ENCODE peak calls at places on chromosomes 12 and 14, in ten cellular contexts. J is heart right ventricle, H is cardiac muscle cell, R is transverse colon, L is astrocyte, N is mammary epithelial cell, Q is mesendoderm, G is ovary, A is tibial artery, C is Panc1. Z is an unnamed sample. For H3K27me3, the result is how much of the 10 kb centered on the place peaks cover.

GRCh38 chr12:54360717-54361456 is 3.4 kb downstream of the GPR84 start:
- DNase-seq in J (peak), H (peak), R (peak), L (peak), N (peak), Q (peak), G (peak), A (no peak), C (peak), Z (peak)

GRCh38 chr12:85814116-85814515 is 22.1 kb downstream of the RASSF9 start:
- DNase-seq in J (no peak), H (no peak), R (no peak), L (no peak), N (no peak), Q (no peak), G (no peak), A (no peak), C (no peak), Z (no peak)

GRCh38 chr14:68263563-68264350 is 444.2 kb downstream of the RAD51B start:
- DNase-seq in J (no peak), H (no peak), R (no peak), L (no peak), N (no peak), Q (no peak), G (no peak), A (no peak), C (no peak), Z (no peak)

GRCh38 chr14:99728231-99728920 is 44.3 kb downstream of the CYP46A1 start:
- DNase-seq in J (no peak), H (no peak), R (no peak), L (no peak), N (no peak), Q (no peak), G (peak), A (peak), C (no peak), Z (peak)

GRCh38 chr12:128818065-128819022 is 5.4 kb downstream of the SLC15A4 start:
- DNase-seq in J (no peak), H (no peak), R (no peak), L (peak), N (peak), Q (peak), G (no peak), A (no peak), C (no peak), Z (no peak)

GRCh38 chr12:10661338-10661737 is 12.5 kb downstream of the STYK1 start:
- DNase-seq in J (no peak), H (no peak), R (peak), L (no peak), N (peak), Q (no peak), G (no peak), A (no peak), C (no peak), Z (no peak)

GRCh38 chr14:58828298-58828697 is 190.5 kb downstream of the DACT1 start:
- DNase-seq in J (no peak), H (no peak), R (no peak), L (no peak), N (no peak), Q (no peak), G (no peak), A (no peak), C (no peak), Z (no peak)

GRCh38 chr12:75622492-75622891 is 111.1 kb upstream of the KRR1 start:
- DNase-seq in J (no peak), H (no peak), R (no peak), L (no peak), N (no peak), Q (peak), G (no peak), A (no peak), C (no peak), Z (no peak)

GRCh38 chr14:71776463-71777359 is 155.5 kb upstream of the RGS6 start:
- DNase-seq in J (no peak), H (no peak), R (no peak), L (peak), N (no peak), Q (peak), G (no peak), A (no peak), C (no peak), Z (no peak)

GRCh38 chr14:60506010-60506409 is 2.9 kb upstream of the SIX6 start:
- DNase-seq in J (no peak), H (no peak), R (no peak), L (no peak), N (no peak), Q (peak), G (no peak), A (no peak), C (no peak), Z (no peak)

GRCh38 chr14:60508363-60508706 is 611 bp upstream of the SIX6 start:
- DNase-seq in J (no peak), H (no peak), R (no peak), L (no peak), N (no peak), Q (no peak), G (no peak), A (no peak), C (no peak), Z (no peak)

GRCh38 chr14:60506462-60506984 is 2.4 kb upstream of the SIX6 start:
- DNase-seq in J (no peak), H (no peak), R (no peak), L (no peak), N (no peak), Q (peak), G (no peak), A (no peak), C (no peak), Z (no peak)

GRCh38 chr14:60508707-60509437 is at the start of gene SIX6:
- DNase-seq in J (no peak), H (peak), R (no peak), L (peak), N (no peak), Q (peak), G (no peak), A (no peak), C (no peak), Z (no peak)

GRCh38 chr14:60506985-60507829 is 1.7 kb upstream of the SIX6 start:
- DNase-seq in J (no peak), H (no peak), R (no peak), L (no peak), N (no peak), Q (peak), G (no peak), A (no peak), C (no peak), Z (no peak)
- H3K27me3 ChIP-seq in J (half or more), H (half or more), R (half or more), L (half or more), N (half or more), Q (half or more), G (under half), A (half or more), C (under half), Z (under half)

GRCh38 chr12:114686421-114687268 is 2.7 kb upstream of the TBX3 start:
- DNase-seq in J (no peak), H (no peak), R (no peak), L (no peak), N (no peak), Q (peak), G (no peak), A (no peak), C (no peak), Z (no peak)
- H3K27me3 ChIP-seq in J (half or more), H (half or more), R (half or more), L (half or more), N (under half), Q (under half), G (under half), A (under half), C (under half), Z (under half)

GRCh38 chr12:114701104-114701414 is 17.1 kb upstream of the TBX3 start:
- DNase-seq in J (no peak), H (no peak), R (no peak), L (no peak), N (no peak), Q (peak), G (no peak), A (no peak), C (no peak), Z (no peak)

GRCh38 chr12:114703060-114703493 is 19.1 kb upstream of the TBX3 start:
- DNase-seq in J (no peak), H (no peak), R (no peak), L (no peak), N (no peak), Q (peak), G (no peak), A (no peak), C (no peak), Z (no peak)

GRCh38 chr12:114702462-114702861 is 18.5 kb upstream of the TBX3 start:
- DNase-seq in J (no peak), H (no peak), R (no peak), L (no peak), N (no peak), Q (no peak), G (no peak), A (no peak), C (no peak), Z (no peak)

GRCh38 chr12:114700392-114701103 is 16.6 kb upstream of the TBX3 start:
- DNase-seq in J (no peak), H (no peak), R (no peak), L (no peak), N (no peak), Q (peak), G (no peak), A (no peak), C (no peak), Z (no peak)

DNA sequence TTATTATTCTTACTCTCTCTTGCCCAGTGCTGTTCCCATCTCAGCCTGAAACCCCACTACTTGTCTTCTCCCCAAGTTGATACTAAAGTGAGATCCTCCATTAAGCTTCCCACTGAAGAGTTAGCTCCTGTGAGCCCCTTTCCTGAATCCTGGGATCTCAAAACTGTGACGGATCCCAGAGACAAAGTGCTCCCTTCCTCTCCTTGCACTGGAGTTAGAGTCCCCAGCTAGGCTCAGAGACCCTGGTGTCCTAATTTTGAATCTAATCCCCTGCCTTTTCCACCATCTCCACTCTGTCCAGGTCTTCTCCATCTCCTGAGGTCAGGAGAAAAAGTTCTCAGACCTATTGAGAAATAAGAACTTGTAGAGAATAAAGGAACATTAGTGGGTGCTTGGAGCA is 17.6 kb upstream of the TBX3 start:
- DNase-seq in J (no peak), H (no peak), R (no peak), L (no peak), N (no peak), Q (no peak), G (no peak), A (no peak), C (no peak), Z (no peak)
- H3K27me3 ChIP-seq in J (half or more), H (half or more), R (half or more), L (half or more), N (under half), Q (under half), G (under half), A (half or more), C (under half), Z (under half)

DNA sequence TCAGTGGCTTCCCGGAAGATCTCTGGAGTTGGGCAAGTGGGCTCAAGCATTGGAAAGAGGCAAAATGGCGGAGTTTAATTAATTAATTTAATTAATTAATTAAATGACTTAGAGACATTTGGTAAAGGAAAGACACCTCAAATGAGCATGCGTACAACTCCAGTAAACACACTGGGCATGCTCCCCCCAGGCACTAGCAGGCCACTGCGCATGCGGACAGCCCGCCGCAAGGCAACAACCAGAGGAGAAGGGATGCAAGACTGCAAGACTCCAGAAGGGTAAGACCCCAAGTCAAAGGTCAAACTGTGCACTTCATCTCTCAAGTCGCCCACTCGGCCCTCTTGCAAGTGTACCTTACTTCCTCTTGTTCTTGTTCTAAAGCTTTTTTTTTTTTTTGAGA is 57.8 kb upstream of the PSMC1 start:
- DNase-seq in J (no peak), H (no peak), R (no peak), L (no peak), N (no peak), Q (no peak), G (no peak), A (no peak), C (no peak), Z (no peak)
- H3K27me3 ChIP-seq in J (under half), H (under half), R (under half), L (under half), N (under half), Q (under half), G (under half), A (under half), C (under half), Z (under half)

GRCh38 chr12:132173135-132174014 is 29.1 kb downstream of the NOC4L start:
- DNase-seq in J (no peak), H (no peak), R (no peak), L (no peak), N (no peak), Q (no peak), G (no peak), A (no peak), C (no peak), Z (no peak)

GRCh38 chr12:132174015-132174660 is 29.9 kb downstream of the NOC4L start:
- DNase-seq in J (no peak), H (no peak), R (no peak), L (no peak), N (no peak), Q (no peak), G (no peak), A (no peak), C (no peak), Z (no peak)

GRCh38 chr12:132171968-132172521 is 27.8 kb downstream of the NOC4L start:
- DNase-seq in J (no peak), H (no peak), R (no peak), L (no peak), N (no peak), Q (no peak), G (no peak), A (no peak), C (no peak), Z (no peak)

GRCh38 chr12:132171293-132171967 is 27.2 kb downstream of the NOC4L start:
- DNase-seq in J (no peak), H (no peak), R (no peak), L (no peak), N (no peak), Q (no peak), G (no peak), A (no peak), C (no peak), Z (no peak)

DNA sequence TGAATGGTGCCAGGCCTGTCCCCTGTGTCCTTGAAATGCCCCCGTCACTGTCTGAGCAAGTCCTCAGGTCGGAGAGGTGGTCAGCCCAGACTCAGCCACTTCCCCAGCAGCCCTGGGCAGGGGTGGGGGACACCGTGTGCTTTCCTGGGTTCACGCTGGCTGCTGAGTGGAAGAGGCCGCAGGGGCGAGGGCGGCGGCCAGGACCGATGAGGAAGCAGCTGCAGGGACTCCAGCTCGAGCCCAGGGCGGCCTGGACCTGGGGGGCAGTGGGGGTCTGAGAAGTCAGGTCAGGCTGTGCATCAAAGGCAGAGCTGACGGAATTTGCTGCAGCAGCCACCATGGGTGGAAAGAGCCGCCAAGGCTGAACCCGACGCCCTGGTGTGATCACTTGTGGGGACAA is 28.4 kb downstream of the NOC4L start:
- DNase-seq in J (no peak), H (no peak), R (no peak), L (no peak), N (no peak), Q (no peak), G (no peak), A (no peak), C (no peak), Z (no peak)
- H3K27me3 ChIP-seq in J (half or more), H (under half), R (half or more), L (under half), N (under half), Q (under half), G (under half), A (half or more), C (under half), Z (under half)

DNA sequence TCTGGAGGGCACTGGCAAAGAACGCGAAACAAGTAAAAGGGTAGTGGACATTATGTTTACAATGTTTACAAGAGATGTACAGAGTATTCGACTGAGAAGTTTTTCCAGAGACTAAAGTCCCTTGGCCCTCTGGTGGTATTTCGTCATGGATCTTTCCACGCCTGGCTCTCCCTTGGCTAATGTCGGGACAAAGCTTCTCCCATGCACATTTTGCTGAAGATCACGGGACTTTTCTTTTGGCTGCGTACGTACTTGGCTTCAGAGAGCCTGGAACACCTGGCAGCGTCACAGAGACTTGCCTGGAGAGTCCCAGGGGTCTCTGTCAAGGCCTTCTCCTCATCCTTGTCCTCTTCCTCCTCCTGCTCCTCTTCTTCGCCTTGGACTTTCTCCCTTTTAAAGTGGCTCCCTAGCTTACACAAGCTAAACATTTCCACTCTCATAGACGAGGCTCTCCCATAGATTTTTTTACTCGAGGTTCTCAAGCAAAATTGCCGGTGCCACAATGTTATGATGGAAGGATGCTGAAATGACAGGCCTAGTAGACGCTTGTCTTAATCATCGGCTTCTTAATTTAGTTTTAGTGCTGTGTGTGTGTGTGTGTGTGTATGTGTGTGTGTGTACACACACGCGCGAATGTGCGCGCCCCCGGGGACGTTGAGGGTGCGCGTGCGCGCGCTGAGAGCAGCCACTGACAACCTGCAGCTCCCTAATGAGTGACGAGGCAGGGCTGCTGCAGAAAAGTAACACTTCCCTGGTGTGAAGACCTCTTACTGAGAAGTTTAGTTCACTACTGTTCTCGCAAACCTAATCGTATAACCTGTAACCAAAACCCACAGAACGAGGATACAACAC is 4.9 kb upstream of the FOXG1 start:
- DNase-seq in J (no peak), H (no peak), R (no peak), L (no peak), N (no peak), Q (peak), G (no peak), A (no peak), C (no peak), Z (no peak)
- H3K27me3 ChIP-seq in J (half or more), H (half or more), R (half or more), L (half or more), N (half or more), Q (under half), G (under half), A (half or more), C (under half), Z (under half)